ENCODE peak calls at places on chromosomes 11 and 22, in ten cellular contexts. J is upper lobe of left lung, K is GM23338, Q is Panc1, I is suprapubic skin, L is endothelial cell of umbilical vein, V is vagina, Y is SK-N-SH, P is sigmoid colon, X is HCT116. E is an unnamed sample.

GRCh38 chr22:26890870-26891269 is 233.5 kb downstream of the MIAT start:
- DNase-seq in J (no peak), X (peak; percentile 0), Y (no peak), I (no peak), Q (no peak), V (peak; percentile 7), P (no peak), L (no peak), K (peak; percentile 29), E (no peak)

GRCh38 chr11:73350908-73351636 is 25.1 kb upstream of the RELT start:
- DNase-seq in X (peak; percentile 41), I (no peak), Q (peak; percentile 48), P (peak; percentile 79), Y (peak; percentile 90), V (no peak), J (no peak), L (peak; percentile 73), K (peak; percentile 78), E (peak; percentile 88)

GRCh38 chr11:27317751-27318150 is 45.3 kb downstream of the CCDC34 start:
- DNase-seq in X (peak; percentile 15), J (no peak), K (no peak), Q (no peak), L (no peak), P (no peak), V (no peak), I (no peak), Y (no peak), E (no peak)

GRCh38 chr11:69598147-69598546 is 42.8 kb upstream of the CCND1 start:
- DNase-seq in Y (peak; percentile 45), J (no peak), I (peak; percentile 48), K (peak; percentile 16), X (no peak), Q (no peak), L (peak; percentile 5), V (peak; percentile 64), P (no peak), E (no peak)

GRCh38 chr22:37229805-37230672 is 14.0 kb downstream of the RAC2 start:
- DNase-seq in Q (no peak), X (peak; percentile 51), Y (no peak), K (no peak), J (no peak), L (no peak), P (no peak), V (no peak), I (no peak), E (peak; percentile 97)

GRCh38 chr11:122791836-122792235 is 46.5 kb upstream of the CRTAM start:
- DNase-seq in Q (peak; percentile 46), I (no peak), L (no peak), V (no peak), X (no peak), P (no peak), K (no peak), Y (no peak), J (no peak), E (no peak)

GRCh38 chr22:41668971-41669911 is 19.4 kb downstream of the SNU13 start:
- DNase-seq in V (no peak), P (no peak), L (peak; percentile 37), X (no peak), J (peak; percentile 20), Y (no peak), K (no peak), Q (peak; percentile 51), I (no peak), E (no peak)

GRCh38 chr11:854601-855342 is 12.1 kb downstream of the TSPAN4 start:
- DNase-seq in Q (no peak), V (no peak), L (no peak), Y (no peak), I (no peak), J (peak; percentile 78), K (no peak), P (no peak), X (no peak), E (no peak)

GRCh38 chr11:75997273-75997552 is 182.2 kb downstream of the UVRAG start:
- DNase-seq in Q (no peak), K (no peak), L (no peak), P (no peak), V (no peak), I (no peak), J (no peak), Y (no peak), X (no peak), E (no peak)

GRCh38 chr11:80122211-80122610 is 681.4 kb upstream of the TENM4 start:
- DNase-seq in J (no peak), Q (no peak), V (no peak), L (no peak), K (no peak), Y (no peak), I (no peak), X (no peak), P (no peak), E (no peak)

GRCh38 chr22:24410110-24410856 is 17.1 kb upstream of the ADORA2A start:
- DNase-seq in Y (peak; percentile 6), V (no peak), L (no peak), K (no peak), X (no peak), I (no peak), Q (no peak), J (no peak), P (no peak), E (no peak)

DNA sequence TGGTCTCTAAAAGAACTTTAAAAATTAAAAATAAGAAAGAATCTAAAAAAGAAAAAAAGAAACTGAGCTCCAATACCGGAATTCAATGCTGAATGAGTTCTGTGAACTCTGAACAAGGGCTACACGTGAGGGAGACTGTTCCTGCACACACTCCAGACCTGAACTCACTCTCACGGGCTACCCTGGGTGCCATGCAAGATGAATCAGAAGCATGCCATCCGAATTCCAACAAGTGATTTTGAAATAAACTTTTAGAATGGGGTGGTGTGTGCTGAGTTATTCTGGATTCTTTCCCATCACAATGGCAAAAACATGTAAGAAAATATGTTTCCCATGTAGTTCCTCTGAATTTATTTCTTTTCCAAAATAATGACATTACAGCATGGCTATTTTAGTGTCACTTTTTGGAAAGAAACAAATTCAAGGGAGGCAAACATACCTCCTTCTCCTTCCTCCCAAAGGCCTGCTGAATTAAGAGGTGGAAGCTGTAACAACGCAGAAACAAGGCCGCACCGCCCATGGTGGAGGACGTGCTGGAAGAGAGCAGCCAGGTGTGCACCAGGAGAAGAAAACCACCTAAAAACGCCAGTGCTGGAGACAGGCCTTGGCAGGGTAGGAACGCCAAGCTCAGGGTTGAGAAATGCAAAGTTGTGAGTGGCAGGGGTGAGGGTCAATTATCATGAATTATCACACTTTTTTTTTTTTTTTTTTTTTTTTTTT is 63.2 kb upstream of the ARFGAP3 start:
- DNase-seq in K (no peak), Q (no peak), P (peak; percentile 55), V (no peak), X (no peak), J (no peak), L (no peak), I (no peak), Y (no peak), E (peak; percentile 54)
- TF ChIP-seq POLR2AphosphoS5 in K (no peak), Q (no peak), P (peak; percentile 8), V (no peak), X (no peak), J (no peak), L (no peak), I (no peak), Y (no peak), E (no peak)

GRCh38 chr11:119111361-119111925 is 4.3 kb downstream of the C2CD2L start:
- DNase-seq in I (no peak), K (no peak), Q (no peak), X (no peak), V (no peak), J (no peak), Y (no peak), P (no peak), L (no peak), E (no peak)
- H3K4me1 ChIP-seq in I (peaks cover 26% of the 10 kb centered on the region), K (peaks cover 19% of the 10 kb centered on the region), Q (peaks cover 15% of the 10 kb centered on the region), X (peaks cover 25% of the 10 kb centered on the region), V (peaks cover 30% of the 10 kb centered on the region), J (peaks cover 18% of the 10 kb centered on the region), Y (peaks cover 19% of the 10 kb centered on the region), P (peaks cover 22% of the 10 kb centered on the region), L (peaks cover 18% of the 10 kb centered on the region), E (peaks cover 16% of the 10 kb centered on the region)

GRCh38 chr11:34173050-34173449 is 67.6 kb downstream of the NAT10 start:
- DNase-seq in X (no peak), Y (no peak), K (no peak), V (no peak), L (no peak), I (no peak), P (no peak), J (peak; percentile 67), Q (no peak), E (no peak)
- H3K4me3 ChIP-seq in X (no peak overlapping the region), Y (no peak overlapping the region), K (no peak overlapping the region), V (no peak overlapping the region), L (no peak overlapping the region), I (no peak overlapping the region), P (no peak overlapping the region), J (no peak overlapping the region), Q (no peak overlapping the region), E (no peak overlapping the region)

DNA sequence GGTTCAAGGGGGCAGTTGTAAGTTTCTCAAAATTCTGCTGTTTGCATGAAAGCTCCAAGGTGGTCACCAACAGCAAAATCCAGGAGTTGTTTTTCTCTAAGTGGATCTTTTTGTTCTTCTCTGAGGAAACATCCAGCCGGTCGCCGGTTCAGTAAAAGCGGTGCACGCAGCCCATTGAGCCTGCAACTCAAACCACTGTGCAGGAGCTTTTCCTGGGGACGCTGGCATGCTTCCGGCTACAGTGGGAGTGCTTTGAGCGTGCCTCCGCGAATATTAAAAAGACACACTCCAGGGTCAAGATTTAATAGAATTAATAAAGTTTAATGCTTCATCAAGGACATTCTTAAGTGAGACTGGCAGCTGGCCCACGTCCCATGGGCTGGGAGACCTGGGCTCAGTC is 25.4 kb downstream of the IGF2 start:
- DNase-seq in Q (no peak), X (no peak), V (no peak), L (no peak), P (no peak), K (no peak), I (no peak), J (no peak), Y (no peak), E (no peak)
- TF ChIP-seq POLR2AphosphoS5 in Q (no peak), X (no peak), V (no peak), L (no peak), P (no peak), K (no peak), I (no peak), J (no peak), Y (no peak), E (no peak)

GRCh38 chr11:57307666-57308270 is 17.0 kb downstream of the TNKS1BP1 start:
- DNase-seq in P (peak; percentile 54), V (no peak), Q (no peak), I (no peak), J (no peak), X (no peak), K (no peak), L (no peak), Y (no peak), E (no peak)
- H3K4me1 ChIP-seq in P (peaks cover 53% of the 10 kb centered on the region), V (peaks cover 96% of the 10 kb centered on the region), Q (peaks cover 28% of the 10 kb centered on the region), I (peaks cover 98% of the 10 kb centered on the region), J (peaks cover 88% of the 10 kb centered on the region), X (peaks cover 23% of the 10 kb centered on the region), K (peaks cover 16% of the 10 kb centered on the region), L (peaks cover 18% of the 10 kb centered on the region), Y (peaks cover 10% of the 10 kb centered on the region), E (peaks cover 38% of the 10 kb centered on the region)

DNA sequence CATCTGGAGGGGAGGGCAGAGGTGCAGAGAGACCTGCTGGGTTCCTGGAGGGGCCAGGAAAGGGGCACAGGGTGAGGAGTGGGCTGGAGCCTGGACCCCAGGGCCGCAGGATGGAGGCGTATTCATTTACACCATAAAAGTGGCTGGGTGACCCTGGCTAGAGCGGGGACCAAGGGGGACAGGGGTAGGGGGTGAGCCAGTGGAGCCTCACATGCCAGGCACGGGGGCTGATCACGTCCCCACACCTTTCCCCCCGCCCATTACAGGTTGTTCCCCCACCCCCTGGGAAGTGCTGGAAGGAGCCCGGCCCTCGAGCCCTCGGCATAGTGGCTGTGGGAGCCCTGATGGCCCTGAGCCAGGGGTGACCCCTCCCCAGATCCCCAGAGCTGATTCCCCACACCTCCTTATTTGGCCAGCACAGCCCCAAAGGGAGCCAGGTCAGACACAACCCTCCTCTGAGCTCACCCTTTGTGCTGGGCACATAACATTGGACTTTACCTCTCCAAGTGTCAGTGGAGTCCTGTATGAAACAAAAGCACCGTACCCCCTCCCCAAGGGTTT is 781 bp downstream of the TCIRG1 start:
- DNase-seq in J (peak; percentile 54), V (no peak), X (no peak), P (peak; percentile 70), Q (no peak), K (peak; percentile 44), L (no peak), Y (peak; percentile 51), I (peak; percentile 75), E (peak; percentile 84)
- H3K4me3 ChIP-seq in J (peak overlapping the region; percentile 67), V (peak overlapping the region; percentile 84), X (peak overlapping the region; percentile 82), P (peak overlapping the region; percentile 73), Q (peak overlapping the region; percentile 92), K (peak overlapping the region; percentile 66), L (peak overlapping the region; percentile 58), Y (no peak overlapping the region), I (peak overlapping the region; percentile 69), E (peak overlapping the region; percentile 67)

E was measured in spleen.